ENCODE peak calls at places on chromosomes 13 and 19, in six cellular contexts. K is GM23248, J is GM23338, W is neural progenitor cell, L is hepatocyte, A is PC-3. R is an unnamed sample.
A peak's percentile ranks its signal among the peaks of the same experiment; 100 is the strongest.

GRCh38 chr13:46541210-46541609 is 11.8 kb upstream of the LRCH1 start:
- DNase-seq in K (no peak), W (no peak), J (no peak), A (no peak), L (no peak), R (no peak)

GRCh38 chr19:55585658-55586339 is 5.2 kb upstream of the ZNF579 start:
- DNase-seq in K (peak; percentile 60), L (peak; percentile 93), W (peak; percentile 89), J (peak; percentile 90), A (no peak), R (no peak)

GRCh38 chr13:26867451-26868067 is 107.0 kb upstream of the GPR12 start:
- DNase-seq in K (peak; percentile 40), J (peak; percentile 39), A (peak; percentile 38), W (peak; percentile 46), L (peak; percentile 53), R (no peak)

GRCh38 chr19:57348136-57348535 is 2.9 kb upstream of the ZNF304 start:
- DNase-seq in K (peak; percentile 83), L (no peak), J (no peak), A (no peak), W (no peak), R (no peak)

GRCh38 chr19:3649888-3650287 is 23.3 kb upstream of the CACTIN start:
- DNase-seq in K (no peak), L (no peak), A (no peak), J (peak; percentile 55), W (no peak), R (no peak)

GRCh38 chr19:43555185-43555770 is 20.0 kb downstream of the XRCC1 start:
- DNase-seq in L (peak; percentile 83), K (peak; percentile 73), J (peak; percentile 93), A (peak; percentile 56), W (peak; percentile 82), R (peak; percentile 67)

GRCh38 chr13:104779311-104779710 is 1713.1 kb upstream of the SLC10A2 start:
- DNase-seq in W (peak; percentile 21), K (peak; percentile 1), J (peak; percentile 35), A (peak; percentile 36), L (no peak), R (no peak)

GRCh38 chr19:42420055-42420544 is 7.1 kb downstream of the LIPE start:
- DNase-seq in K (peak; percentile 67), A (peak; percentile 53), J (peak; percentile 84), L (peak; percentile 62), W (peak; percentile 66), R (peak; percentile 87)

GRCh38 chr19:29675120-29675649 is 9.9 kb downstream of the PLEKHF1 start:
- DNase-seq in A (no peak), K (no peak), J (no peak), W (no peak), L (no peak), R (no peak)

DNA sequence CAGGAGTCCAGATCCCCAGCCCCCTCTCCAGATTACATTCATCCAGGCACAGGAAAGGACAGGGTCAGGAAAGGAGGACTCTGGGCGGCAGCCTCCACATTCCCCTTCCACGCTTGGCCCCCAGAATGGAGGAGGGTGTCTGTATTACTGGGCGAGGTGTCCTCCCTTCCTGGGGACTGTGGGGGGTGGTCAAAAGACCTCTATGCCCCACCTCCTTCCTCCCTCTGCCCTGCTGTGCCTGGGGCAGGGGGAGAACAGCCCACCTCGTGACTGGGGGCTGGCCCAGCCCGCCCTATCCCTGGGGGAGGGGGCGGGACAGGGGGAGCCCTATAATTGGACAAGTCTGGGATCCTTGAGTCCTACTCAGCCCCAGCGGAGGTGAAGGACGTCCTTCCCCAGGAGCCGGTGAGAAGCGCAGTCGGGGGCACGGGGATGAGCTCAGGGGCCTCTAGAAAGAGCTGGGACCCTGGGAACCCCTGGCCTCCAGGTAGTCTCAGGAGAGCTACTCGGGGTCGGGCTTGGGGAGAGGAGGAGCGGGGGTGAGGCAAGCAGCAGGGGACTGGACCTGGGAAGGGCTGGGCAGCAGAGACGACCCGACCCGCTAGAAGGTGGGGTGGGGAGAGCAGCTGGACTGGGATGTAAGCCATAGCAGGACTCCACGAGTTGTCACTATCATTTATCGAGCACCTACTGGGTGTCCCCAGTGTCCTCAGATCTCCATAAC is at the start of gene APOE:
- DNase-seq in A (no peak), J (peak; percentile 91), L (peak; percentile 75), K (peak; percentile 18), W (peak; percentile 67), R (no peak)
- TF ChIP-seq EZH2 in A (no peak), J (no peak), L (no peak), K (no peak), W (no peak), R (no peak)

GRCh38 chr19:10256970-10257615 is 5.1 kb downstream of the MRPL4 start:
- DNase-seq in J (no peak), K (no peak), W (no peak), A (no peak), L (no peak), R (no peak)
- H3K4me3 ChIP-seq in J (no peak overlapping the region), K (no peak overlapping the region), W (no peak overlapping the region), A (no peak overlapping the region), L (no peak overlapping the region), R (no peak overlapping the region)

DNA sequence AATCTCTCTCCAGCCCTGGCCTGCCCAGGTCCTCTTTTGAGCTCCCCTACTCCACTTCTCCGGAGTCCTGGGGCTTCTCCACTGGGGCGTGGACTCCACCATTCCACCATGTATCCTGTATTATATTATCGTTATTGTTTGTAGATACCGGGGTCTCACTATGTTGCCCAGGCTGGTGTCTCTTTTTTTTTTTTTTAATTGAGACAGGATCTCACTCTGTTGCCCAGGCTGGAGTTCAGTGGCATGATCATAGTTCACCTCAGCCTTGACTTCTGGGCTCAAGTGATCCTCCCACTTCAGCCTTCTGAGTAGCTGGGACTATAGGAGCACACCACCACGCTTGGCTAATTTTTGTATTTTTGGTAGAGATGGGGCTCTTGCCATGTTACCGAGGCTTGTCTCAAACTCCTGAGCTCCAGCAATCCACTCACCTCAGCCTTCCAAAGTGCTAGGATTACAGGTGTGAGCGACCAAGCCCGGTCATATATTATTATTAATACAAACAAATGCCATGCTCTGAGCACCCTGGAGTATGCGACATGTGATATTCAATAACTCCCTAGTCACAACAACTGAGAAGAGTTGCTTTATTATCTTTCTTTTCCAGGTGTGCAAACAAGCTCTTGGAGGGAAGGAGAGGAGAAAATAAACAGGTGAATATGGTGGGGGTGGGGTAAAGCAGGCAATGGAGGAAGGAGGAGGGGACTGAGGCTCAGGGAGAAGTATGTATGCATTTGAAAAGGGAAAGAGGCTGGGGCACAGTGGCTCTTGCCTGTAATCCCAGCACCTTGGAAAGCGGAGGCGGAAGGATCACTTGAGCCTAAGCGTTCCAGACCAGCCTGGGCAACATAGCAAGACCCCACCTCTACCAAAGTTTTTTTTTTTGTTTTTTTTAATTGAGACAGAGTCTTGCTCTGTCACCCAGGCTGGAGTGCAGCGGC is 2.8 kb upstream of the CERS4 start:
- DNase-seq in W (no peak), J (peak; percentile 88), K (no peak), L (peak; percentile 54), A (no peak), R (no peak)
- TF ChIP-seq EZH2phosphoT487 in W (no peak), J (no peak), K (no peak), L (no peak), A (no peak), R (no peak)

GRCh38 chr19:46069841-46070341 is 29.1 kb upstream of the IGFL4 start:
- DNase-seq in J (no peak), L (peak; percentile 69), W (no peak), K (peak; percentile 90), A (peak; percentile 67), R (no peak)

GRCh38 chr19:46073268-46073922 is 32.6 kb upstream of the IGFL4 start:
- DNase-seq in J (no peak), K (peak; percentile 43), A (peak; percentile 8), W (no peak), L (no peak), R (no peak)

GRCh38 chr19:46067691-46068090 is 26.9 kb upstream of the IGFL4 start:
- DNase-seq in J (no peak), L (no peak), W (no peak), A (peak; percentile 14), K (no peak), R (no peak)

GRCh38 chr19:46065486-46065885 is 24.7 kb upstream of the IGFL4 start:
- DNase-seq in L (no peak), K (peak; percentile 72), J (no peak), W (no peak), A (peak; percentile 63), R (no peak)

DNA sequence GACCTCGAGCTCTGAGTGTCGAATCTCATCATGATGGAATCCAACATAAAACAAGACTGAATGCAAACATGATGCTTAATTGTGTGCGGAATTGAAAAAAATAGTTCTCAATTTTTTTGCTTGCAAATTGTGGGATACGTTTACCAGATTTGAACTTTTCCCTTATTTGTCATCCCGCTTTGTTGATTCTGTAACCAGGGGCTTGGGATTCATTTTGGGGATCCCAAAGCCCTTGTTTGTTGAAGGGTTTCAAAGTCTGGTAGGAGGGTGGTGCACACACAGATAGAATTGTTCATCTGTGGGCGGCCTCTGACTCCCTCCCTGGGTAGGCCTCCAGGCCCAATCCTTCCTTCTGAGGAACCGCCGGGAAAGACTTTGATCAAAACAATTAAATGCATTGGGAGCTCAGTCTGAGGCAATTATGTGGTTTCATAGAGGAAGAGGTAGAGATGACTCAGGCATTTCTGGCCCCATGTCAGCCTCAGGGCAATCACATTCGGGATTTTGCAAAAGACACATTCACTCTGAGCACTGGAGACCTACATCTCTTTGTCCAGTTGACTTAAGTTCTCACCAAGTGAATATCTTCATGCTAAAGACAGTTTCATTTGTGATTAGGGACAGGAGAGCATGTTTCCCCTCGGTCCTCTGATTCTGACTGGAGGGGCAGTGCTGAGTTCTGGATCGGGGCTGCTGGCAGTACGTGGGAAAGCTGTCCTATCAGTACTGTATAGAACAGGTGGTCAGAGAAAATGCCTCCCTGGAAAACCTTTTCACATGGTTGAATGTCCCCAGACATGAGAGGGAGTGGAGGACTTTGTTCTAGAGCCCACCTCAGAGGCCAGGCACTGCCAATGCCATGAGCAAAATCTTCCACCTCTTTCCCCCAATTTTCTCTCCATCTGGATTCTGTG is 27.8 kb upstream of the IGFL4 start:
- DNase-seq in A (peak; percentile 94), J (no peak), K (peak; percentile 93), L (peak; percentile 42), W (no peak), R (no peak)
- TF ChIP-seq EZH2 in A (no peak), J (no peak), K (no peak), L (no peak), W (no peak), R (no peak)

GRCh38 chr19:13872695-13873389 is 4.1 kb upstream of the NANOS3 start:
- DNase-seq in L (peak; percentile 65), K (no peak), J (peak; percentile 95), A (no peak), W (peak; percentile 89), R (no peak)
- H3K4me3 ChIP-seq in L (peak overlapping the region; percentile 77), K (peak overlapping the region; percentile 2), J (peak overlapping the region; percentile 50), A (no peak overlapping the region), W (peak overlapping the region; percentile 38), R (peak overlapping the region; percentile 44)

DNA sequence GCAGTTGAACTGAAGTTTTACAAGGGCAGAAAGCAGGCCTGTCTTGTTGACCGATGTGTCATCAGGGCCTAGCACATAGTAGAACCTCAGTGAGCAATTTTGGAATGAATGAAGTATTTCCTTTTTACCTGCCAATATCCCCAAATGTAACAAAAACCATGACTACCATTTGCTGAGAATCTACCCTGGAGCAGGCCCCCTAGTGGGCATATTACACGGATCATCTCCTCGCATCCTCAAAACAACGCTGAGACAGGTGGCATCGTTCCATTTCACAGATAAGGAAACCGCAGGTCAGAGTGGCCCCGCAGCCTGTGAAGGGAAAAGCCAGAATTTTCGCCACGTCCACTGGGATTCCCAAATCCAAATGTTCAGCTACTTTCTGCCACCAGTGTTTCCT is 77.9 kb downstream of the CACNA1A start:
- DNase-seq in K (peak; percentile 46), L (no peak), J (peak; percentile 73), A (peak; percentile 79), W (no peak), R (peak; percentile 11)
- TF ChIP-seq EZH2phosphoT487 in K (no peak), L (no peak), J (no peak), A (no peak), W (no peak), R (no peak)